ENCODE peak calls at places on chromosomes 3 and 15, in seven cellular contexts. A, X, T, I, R, J and M are unnamed samples.
A peak's percentile ranks its signal among the peaks of the same experiment; 100 is the strongest.

GRCh38 chr3:11465744-11466611 is 177.7 kb downstream of the VGLL4 start:
- DNase-seq in R (no peak), A (no peak), I (no peak), X (no peak), T (no peak), J (peak; percentile 38), M (no peak)

GRCh38 chr3:155304394-155304793 is 10.9 kb upstream of the STRIT1 start:
- DNase-seq in X (no peak), T (peak; percentile 7), J (no peak), A (no peak), I (no peak), R (no peak), M (no peak)

GRCh38 chr15:90065682-90066049 is 36.6 kb downstream of the IDH2 start:
- DNase-seq in I (no peak), T (no peak), A (no peak), J (no peak), R (no peak), X (no peak), M (no peak)

GRCh38 chr3:30914696-30915095 is 20.2 kb upstream of the GADL1 start:
- DNase-seq in R (no peak), A (no peak), J (no peak), X (no peak), I (no peak), T (no peak), M (no peak)

GRCh38 chr15:69819371-69819770 is 278.3 kb downstream of the TLE3 start:
- DNase-seq in T (no peak), R (no peak), X (no peak), I (no peak), J (no peak), A (no peak), M (no peak)

GRCh38 chr15:57158589-57158988 is 217.7 kb upstream of the CGNL1 start:
- DNase-seq in A (no peak), X (no peak), T (no peak), I (no peak), J (peak; percentile 9), R (no peak), M (no peak)

GRCh38 chr3:69767571-69767970 is 28.3 kb downstream of the MITF start:
- DNase-seq in X (no peak), T (no peak), R (no peak), I (no peak), A (no peak), J (no peak), M (no peak)

GRCh38 chr3:63051920-63052319 is 176.7 kb upstream of the CADPS start:
- DNase-seq in R (no peak), J (no peak), I (peak; percentile 3), A (no peak), T (no peak), X (no peak), M (no peak)

GRCh38 chr3:153070153-153070868 is 91.7 kb upstream of the RAP2B start:
- DNase-seq in I (no peak), T (no peak), J (no peak), A (peak; percentile 60), X (no peak), R (no peak), M (no peak)

GRCh38 chr3:14497321-14497720 is 42.8 kb downstream of the GRIP2 start:
- DNase-seq in A (peak; percentile 42), T (no peak), J (no peak), I (no peak), R (no peak), X (no peak), M (no peak)

GRCh38 chr3:64031540-64032533 is 8.5 kb upstream of the PSMD6 start:
- DNase-seq in X (no peak), A (no peak), T (no peak), J (no peak), R (no peak), I (no peak), M (no peak)

GRCh38 chr3:128390867-128391266 is 75.8 kb downstream of the DNAJB8 start:
- DNase-seq in X (no peak), A (no peak), J (no peak), I (no peak), T (no peak), R (no peak), M (no peak)

GRCh38 chr15:30917675-30918074 is 14.0 kb downstream of the FAN1 start:
- DNase-seq in A (no peak), I (no peak), X (no peak), T (no peak), J (no peak), R (no peak), M (no peak)

GRCh38 chr15:67063689-67064606 is 1.5 kb upstream of the SMAD3 start:
- DNase-seq in X (peak; percentile 89), R (no peak), T (peak; percentile 90), J (no peak), I (peak; percentile 77), A (peak; percentile 92), M (no peak)

GRCh38 chr3:143090486-143090885 is 29.1 kb upstream of the CHST2 start:
- DNase-seq in T (no peak), R (no peak), I (no peak), A (no peak), X (no peak), J (peak; percentile 37), M (no peak)

GRCh38 chr3:127206154-127206553 is 13.2 kb downstream of the PRR23E start:
- DNase-seq in I (no peak), A (no peak), J (no peak), R (no peak), X (no peak), T (no peak), M (no peak)

GRCh38 chr15:79406191-79406590 is 25.9 kb upstream of the MINAR1 start:
- DNase-seq in R (no peak), J (no peak), X (no peak), A (no peak), I (no peak), T (no peak), M (no peak)

GRCh38 chr3:45134758-45135521 is 11.2 kb downstream of the CDCP1 start:
- DNase-seq in A (no peak), J (no peak), X (no peak), R (no peak), I (no peak), T (no peak), M (no peak)

GRCh38 chr3:179026636-179027035 is 45.0 kb downstream of the ZMAT3 start:
- DNase-seq in X (no peak), J (no peak), T (no peak), A (no peak), R (no peak), I (no peak), M (no peak)

GRCh38 chr3:55884491-55885285 is 397.6 kb upstream of the WNT5A start:
- DNase-seq in T (no peak), J (no peak), R (no peak), I (no peak), A (no peak), X (no peak), M (no peak)

GRCh38 chr3:59248976-59249375 is 199.2 kb upstream of the CFAP20DC start:
- DNase-seq in R (no peak), X (no peak), I (no peak), J (no peak), T (no peak), A (no peak), M (no peak)

GRCh38 chr3:19346734-19347133 is 198.4 kb downstream of the KCNH8 start:
- DNase-seq in T (no peak), I (no peak), A (no peak), J (no peak), X (no peak), R (no peak), M (no peak)

DNA sequence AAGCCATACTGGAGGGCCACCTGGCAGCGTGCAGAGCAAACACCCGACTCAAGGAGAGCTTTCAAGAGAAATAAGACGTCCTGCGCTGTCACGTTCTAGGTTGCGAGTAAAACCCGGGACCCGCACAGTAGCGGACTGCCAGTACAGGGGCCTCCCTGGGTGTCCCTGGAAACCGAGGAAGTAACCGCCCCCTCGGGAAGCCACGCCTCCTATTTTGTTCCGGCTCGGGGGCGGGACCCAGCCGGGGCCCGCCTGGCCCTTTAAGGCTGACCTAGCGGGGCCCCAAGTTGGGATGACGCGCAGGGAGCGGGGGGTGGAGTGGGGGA is 218 bp upstream of the MAPKAPK3 start:
- DNase-seq in I (peak; percentile 84), X (peak; percentile 84), T (peak; percentile 83), A (peak; percentile 92), R (peak; percentile 72), J (peak; percentile 93), M (peak; percentile 92)
- TF ChIP-seq JUND in I (no peak), X (no peak), T (no peak), A (no peak), R (no peak), J (no peak), M (no peak)

DNA sequence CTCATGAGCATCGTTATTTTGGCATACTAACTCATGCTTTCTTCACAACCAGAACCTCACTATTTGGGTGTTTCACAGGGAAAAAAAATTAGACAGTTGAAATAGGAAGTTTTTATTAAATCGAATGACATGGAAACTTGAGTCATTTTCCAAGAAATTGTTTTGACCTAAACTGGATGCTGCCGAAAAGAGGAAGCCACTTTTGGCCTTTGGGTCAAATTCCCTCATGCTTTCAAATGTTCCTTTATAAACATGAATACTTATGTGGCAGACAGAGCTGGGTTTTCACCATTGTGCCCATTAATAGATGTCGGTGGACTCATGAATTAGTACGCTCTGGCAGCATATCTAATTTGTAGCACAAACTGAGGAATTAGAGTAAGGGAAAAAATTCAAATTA is 224.9 kb downstream of the MCTP2 start:
- DNase-seq in A (no peak), T (no peak), I (no peak), J (no peak), R (no peak), X (no peak), M (no peak)
- TF ChIP-seq JUND in A (no peak), T (no peak), I (no peak), J (no peak), R (no peak), X (no peak), M (no peak)

GRCh38 chr3:196968233-196969000 is at the start of gene PIGZ:
- DNase-seq in T (no peak), J (peak; percentile 86), R (no peak), X (no peak), A (peak; percentile 77), I (no peak), M (peak; percentile 87)
- TF ChIP-seq JUND in T (no peak), J (no peak), R (no peak), X (no peak), A (no peak), I (no peak), M (no peak)

GRCh38 chr3:136235545-136235944 is 14.6 kb upstream of the PCCB start:
- DNase-seq in J (no peak), R (no peak), A (no peak), T (no peak), X (no peak), I (no peak), M (no peak)

GRCh38 chr3:136239094-136239493 is 11.0 kb upstream of the PCCB start:
- DNase-seq in J (no peak), X (no peak), R (no peak), T (peak; percentile 10), I (no peak), A (no peak), M (peak; percentile 19)

GRCh38 chr3:136237103-136237502 is 13.0 kb upstream of the PCCB start:
- DNase-seq in X (no peak), I (no peak), R (no peak), T (no peak), A (no peak), J (no peak), M (no peak)

GRCh38 chr3:136236109-136236508 is 14.0 kb upstream of the PCCB start:
- DNase-seq in J (no peak), I (no peak), A (no peak), R (no peak), X (no peak), T (no peak), M (no peak)

GRCh38 chr3:136237961-136238649 is 12.0 kb upstream of the PCCB start:
- DNase-seq in T (peak; percentile 72), J (no peak), X (no peak), A (no peak), R (no peak), I (peak; percentile 9), M (no peak)
- TF ChIP-seq JUND in T (no peak), J (no peak), X (no peak), A (no peak), R (no peak), I (no peak), M (no peak)